ENCODE peak calls at places on chromosomes 16 and 17, in nine cellular contexts. One of them, this sample, is unnamed.

GRCh38 chr16:81945665-81946064 is 65.6 kb downstream of the SDR42E1 start:
- DNase-seq in GF-D8: no peak
- DNase-seq in CD8-positive, alpha-beta memory T cell: no peak
- DNase-seq in left colon: no peak
- DNase-seq in nephron progenitor cell: no peak
- DNase-seq in putamen: no peak
- DNase-seq in stimulated activated CD4-positive, alpha-beta T cell treated with anti-CD3 and anti-CD28 coated beads, Interleukin-2, amount 100 ng/mL, for 48 hours: no peak
- DNase-seq in cardiac fibroblast: no peak
- DNase-seq in thoracic aorta: no peak
- DNase-seq in this sample: no peak

GRCh38 chr16:77213542-77214108 is 14.4 kb downstream of the SYCE1L start:
- DNase-seq in GF-D8: no peak
- DNase-seq in CD8-positive, alpha-beta memory T cell: no peak
- DNase-seq in left colon: no peak
- DNase-seq in nephron progenitor cell: no peak
- DNase-seq in putamen: no peak
- DNase-seq in stimulated activated CD4-positive, alpha-beta T cell treated with anti-CD3 and anti-CD28 coated beads, Interleukin-2, amount 100 ng/mL, for 48 hours: no peak
- DNase-seq in cardiac fibroblast: peak
- DNase-seq in thoracic aorta: no peak
- DNase-seq in this sample: no peak

GRCh38 chr17:63573634-63574033 is 23.4 kb downstream of the DCAF7 start:
- DNase-seq in GF-D8: no peak
- DNase-seq in CD8-positive, alpha-beta memory T cell: no peak
- DNase-seq in left colon: no peak
- DNase-seq in nephron progenitor cell: no peak
- DNase-seq in putamen: no peak
- DNase-seq in stimulated activated CD4-positive, alpha-beta T cell treated with anti-CD3 and anti-CD28 coated beads, Interleukin-2, amount 100 ng/mL, for 48 hours: no peak
- DNase-seq in cardiac fibroblast: peak
- DNase-seq in thoracic aorta: no peak
- DNase-seq in this sample: peak

GRCh38 chr17:44002141-44002848 is 2.1 kb upstream of the NAGS start:
- DNase-seq in GF-D8: no peak
- DNase-seq in CD8-positive, alpha-beta memory T cell: no peak
- DNase-seq in left colon: no peak
- DNase-seq in nephron progenitor cell: no peak
- DNase-seq in putamen: no peak
- DNase-seq in stimulated activated CD4-positive, alpha-beta T cell treated with anti-CD3 and anti-CD28 coated beads, Interleukin-2, amount 100 ng/mL, for 48 hours: no peak
- DNase-seq in cardiac fibroblast: peak
- DNase-seq in thoracic aorta: no peak
- DNase-seq in this sample: no peak

GRCh38 chr16:55735120-55735781 is 79.5 kb downstream of the SLC6A2 start:
- DNase-seq in GF-D8: no peak
- DNase-seq in CD8-positive, alpha-beta memory T cell: no peak
- DNase-seq in left colon: no peak
- DNase-seq in nephron progenitor cell: no peak
- DNase-seq in putamen: no peak
- DNase-seq in stimulated activated CD4-positive, alpha-beta T cell treated with anti-CD3 and anti-CD28 coated beads, Interleukin-2, amount 100 ng/mL, for 48 hours: no peak
- DNase-seq in cardiac fibroblast: no peak
- DNase-seq in thoracic aorta: no peak
- DNase-seq in this sample: no peak

GRCh38 chr17:2331303-2331702 is 5.0 kb downstream of the TSR1 start:
- DNase-seq in GF-D8: no peak
- DNase-seq in CD8-positive, alpha-beta memory T cell: no peak
- DNase-seq in left colon: no peak
- DNase-seq in nephron progenitor cell: no peak
- DNase-seq in putamen: no peak
- DNase-seq in stimulated activated CD4-positive, alpha-beta T cell treated with anti-CD3 and anti-CD28 coated beads, Interleukin-2, amount 100 ng/mL, for 48 hours: no peak
- DNase-seq in cardiac fibroblast: no peak
- DNase-seq in thoracic aorta: no peak
- DNase-seq in this sample: no peak

GRCh38 chr17:77449908-77450741 is 309.4 kb downstream of the SEC14L1 start:
- DNase-seq in GF-D8: no peak
- DNase-seq in CD8-positive, alpha-beta memory T cell: no peak
- DNase-seq in left colon: peak
- DNase-seq in nephron progenitor cell: peak
- DNase-seq in putamen: peak
- DNase-seq in stimulated activated CD4-positive, alpha-beta T cell treated with anti-CD3 and anti-CD28 coated beads, Interleukin-2, amount 100 ng/mL, for 48 hours: no peak
- DNase-seq in cardiac fibroblast: peak
- DNase-seq in thoracic aorta: no peak
- DNase-seq in this sample: peak

GRCh38 chr16:19400709-19401108 is 17.0 kb upstream of the TMC5 start:
- DNase-seq in GF-D8: no peak
- DNase-seq in CD8-positive, alpha-beta memory T cell: no peak
- DNase-seq in left colon: no peak
- DNase-seq in nephron progenitor cell: no peak
- DNase-seq in putamen: no peak
- DNase-seq in stimulated activated CD4-positive, alpha-beta T cell treated with anti-CD3 and anti-CD28 coated beads, Interleukin-2, amount 100 ng/mL, for 48 hours: no peak
- DNase-seq in cardiac fibroblast: no peak
- DNase-seq in thoracic aorta: no peak
- DNase-seq in this sample: peak

GRCh38 chr17:57609125-57609877 is 135.8 kb downstream of the CCDC182 start:
- DNase-seq in GF-D8: no peak
- DNase-seq in CD8-positive, alpha-beta memory T cell: no peak
- DNase-seq in left colon: no peak
- DNase-seq in nephron progenitor cell: no peak
- DNase-seq in putamen: no peak
- DNase-seq in stimulated activated CD4-positive, alpha-beta T cell treated with anti-CD3 and anti-CD28 coated beads, Interleukin-2, amount 100 ng/mL, for 48 hours: no peak
- DNase-seq in cardiac fibroblast: no peak
- DNase-seq in thoracic aorta: no peak
- DNase-seq in this sample: no peak

GRCh38 chr17:49707246-49707607 is 537 bp downstream of the SLC35B1 start:
- DNase-seq in GF-D8: no peak
- DNase-seq in CD8-positive, alpha-beta memory T cell: peak
- DNase-seq in left colon: no peak
- DNase-seq in nephron progenitor cell: peak
- DNase-seq in putamen: no peak
- DNase-seq in stimulated activated CD4-positive, alpha-beta T cell treated with anti-CD3 and anti-CD28 coated beads, Interleukin-2, amount 100 ng/mL, for 48 hours: peak
- DNase-seq in cardiac fibroblast: peak
- DNase-seq in thoracic aorta: no peak
- DNase-seq in this sample: no peak

GRCh38 chr17:10622610-10623485 is 34.3 kb downstream of the MYH3 start:
- DNase-seq in GF-D8: no peak
- DNase-seq in CD8-positive, alpha-beta memory T cell: no peak
- DNase-seq in left colon: no peak
- DNase-seq in nephron progenitor cell: no peak
- DNase-seq in putamen: no peak
- DNase-seq in stimulated activated CD4-positive, alpha-beta T cell treated with anti-CD3 and anti-CD28 coated beads, Interleukin-2, amount 100 ng/mL, for 48 hours: no peak
- DNase-seq in cardiac fibroblast: no peak
- DNase-seq in thoracic aorta: no peak
- DNase-seq in this sample: no peak

GRCh38 chr16:3457434-3458252 is 14.2 kb downstream of the NAA60 start:
- DNase-seq in GF-D8: peak
- DNase-seq in CD8-positive, alpha-beta memory T cell: peak
- DNase-seq in left colon: peak
- DNase-seq in nephron progenitor cell: peak
- DNase-seq in putamen: peak
- DNase-seq in stimulated activated CD4-positive, alpha-beta T cell treated with anti-CD3 and anti-CD28 coated beads, Interleukin-2, amount 100 ng/mL, for 48 hours: peak
- DNase-seq in cardiac fibroblast: peak
- DNase-seq in thoracic aorta: peak
- DNase-seq in this sample: peak

GRCh38 chr17:11240041-11240801 is 792 bp upstream of the SHISA6 start:
- DNase-seq in GF-D8: no peak
- DNase-seq in CD8-positive, alpha-beta memory T cell: no peak
- DNase-seq in left colon: no peak
- DNase-seq in nephron progenitor cell: peak
- DNase-seq in putamen: no peak
- DNase-seq in stimulated activated CD4-positive, alpha-beta T cell treated with anti-CD3 and anti-CD28 coated beads, Interleukin-2, amount 100 ng/mL, for 48 hours: no peak
- DNase-seq in cardiac fibroblast: no peak
- DNase-seq in thoracic aorta: no peak
- DNase-seq in this sample: no peak

GRCh38 chr17:81161536-81161935 is 3.8 kb upstream of the PVALEF start:
- DNase-seq in GF-D8: no peak
- DNase-seq in CD8-positive, alpha-beta memory T cell: no peak
- DNase-seq in left colon: no peak
- DNase-seq in nephron progenitor cell: no peak
- DNase-seq in putamen: no peak
- DNase-seq in stimulated activated CD4-positive, alpha-beta T cell treated with anti-CD3 and anti-CD28 coated beads, Interleukin-2, amount 100 ng/mL, for 48 hours: no peak
- DNase-seq in cardiac fibroblast: no peak
- DNase-seq in thoracic aorta: no peak
- DNase-seq in this sample: no peak

GRCh38 chr17:81608082-81608481 is 28.8 kb downstream of the NPLOC4 start:
- DNase-seq in GF-D8: no peak
- DNase-seq in CD8-positive, alpha-beta memory T cell: no peak
- DNase-seq in left colon: no peak
- DNase-seq in nephron progenitor cell: no peak
- DNase-seq in putamen: no peak
- DNase-seq in stimulated activated CD4-positive, alpha-beta T cell treated with anti-CD3 and anti-CD28 coated beads, Interleukin-2, amount 100 ng/mL, for 48 hours: no peak
- DNase-seq in cardiac fibroblast: no peak
- DNase-seq in thoracic aorta: no peak
- DNase-seq in this sample: no peak

GRCh38 chr16:729768-730665 is 3.1 kb downstream of the HAGHL start:
- DNase-seq in GF-D8: no peak
- DNase-seq in CD8-positive, alpha-beta memory T cell: no peak
- DNase-seq in left colon: peak
- DNase-seq in nephron progenitor cell: no peak
- DNase-seq in putamen: no peak
- DNase-seq in stimulated activated CD4-positive, alpha-beta T cell treated with anti-CD3 and anti-CD28 coated beads, Interleukin-2, amount 100 ng/mL, for 48 hours: no peak
- DNase-seq in cardiac fibroblast: no peak
- DNase-seq in thoracic aorta: no peak
- DNase-seq in this sample: no peak

GRCh38 chr17:57523926-57524634 is 221.0 kb downstream of the CCDC182 start:
- DNase-seq in GF-D8: no peak
- DNase-seq in CD8-positive, alpha-beta memory T cell: no peak
- DNase-seq in left colon: no peak
- DNase-seq in nephron progenitor cell: no peak
- DNase-seq in putamen: no peak
- DNase-seq in stimulated activated CD4-positive, alpha-beta T cell treated with anti-CD3 and anti-CD28 coated beads, Interleukin-2, amount 100 ng/mL, for 48 hours: no peak
- DNase-seq in cardiac fibroblast: peak
- DNase-seq in thoracic aorta: peak
- DNase-seq in this sample: peak

GRCh38 chr16:84913315-84913714 is 93.5 kb downstream of the CRISPLD2 start:
- DNase-seq in GF-D8: peak
- DNase-seq in CD8-positive, alpha-beta memory T cell: no peak
- DNase-seq in left colon: peak
- DNase-seq in nephron progenitor cell: no peak
- DNase-seq in putamen: no peak
- DNase-seq in stimulated activated CD4-positive, alpha-beta T cell treated with anti-CD3 and anti-CD28 coated beads, Interleukin-2, amount 100 ng/mL, for 48 hours: no peak
- DNase-seq in cardiac fibroblast: no peak
- DNase-seq in thoracic aorta: no peak
- DNase-seq in this sample: no peak

GRCh38 chr17:74190154-74190553 is 13.3 kb upstream of the RPL38 start:
- DNase-seq in GF-D8: no peak
- DNase-seq in CD8-positive, alpha-beta memory T cell: no peak
- DNase-seq in left colon: no peak
- DNase-seq in nephron progenitor cell: no peak
- DNase-seq in putamen: peak
- DNase-seq in stimulated activated CD4-positive, alpha-beta T cell treated with anti-CD3 and anti-CD28 coated beads, Interleukin-2, amount 100 ng/mL, for 48 hours: no peak
- DNase-seq in cardiac fibroblast: peak
- DNase-seq in thoracic aorta: no peak
- DNase-seq in this sample: peak

GRCh38 chr16:54361813-54362212 is 75.2 kb upstream of the IRX3 start:
- DNase-seq in GF-D8: no peak
- DNase-seq in CD8-positive, alpha-beta memory T cell: no peak
- DNase-seq in left colon: no peak
- DNase-seq in nephron progenitor cell: no peak
- DNase-seq in putamen: no peak
- DNase-seq in stimulated activated CD4-positive, alpha-beta T cell treated with anti-CD3 and anti-CD28 coated beads, Interleukin-2, amount 100 ng/mL, for 48 hours: no peak
- DNase-seq in cardiac fibroblast: no peak
- DNase-seq in thoracic aorta: no peak
- DNase-seq in this sample: no peak

GRCh38 chr17:6070280-6070894 is at the start of gene WSCD1:
- DNase-seq in GF-D8: no peak
- DNase-seq in CD8-positive, alpha-beta memory T cell: no peak
- DNase-seq in left colon: no peak
- DNase-seq in nephron progenitor cell: peak
- DNase-seq in putamen: peak
- DNase-seq in stimulated activated CD4-positive, alpha-beta T cell treated with anti-CD3 and anti-CD28 coated beads, Interleukin-2, amount 100 ng/mL, for 48 hours: no peak
- DNase-seq in cardiac fibroblast: no peak
- DNase-seq in thoracic aorta: no peak
- DNase-seq in this sample: no peak

GRCh38 chr17:4053596-4053995 is 89.2 kb downstream of the ZZEF1 start:
- DNase-seq in GF-D8: no peak
- DNase-seq in CD8-positive, alpha-beta memory T cell: no peak
- DNase-seq in left colon: no peak
- DNase-seq in nephron progenitor cell: no peak
- DNase-seq in putamen: no peak
- DNase-seq in stimulated activated CD4-positive, alpha-beta T cell treated with anti-CD3 and anti-CD28 coated beads, Interleukin-2, amount 100 ng/mL, for 48 hours: no peak
- DNase-seq in cardiac fibroblast: no peak
- DNase-seq in thoracic aorta: no peak
- DNase-seq in this sample: no peak

GRCh38 chr17:4498461-4499397 is at the start of gene SPNS2:
- DNase-seq in GF-D8: no peak
- DNase-seq in CD8-positive, alpha-beta memory T cell: peak
- DNase-seq in left colon: no peak
- DNase-seq in nephron progenitor cell: peak
- DNase-seq in putamen: peak
- DNase-seq in stimulated activated CD4-positive, alpha-beta T cell treated with anti-CD3 and anti-CD28 coated beads, Interleukin-2, amount 100 ng/mL, for 48 hours: peak
- DNase-seq in cardiac fibroblast: peak
- DNase-seq in thoracic aorta: no peak
- DNase-seq in this sample: peak

GRCh38 chr16:78122774-78123315 is 23.4 kb downstream of the WWOX start:
- DNase-seq in GF-D8: peak
- DNase-seq in CD8-positive, alpha-beta memory T cell: no peak
- DNase-seq in left colon: no peak
- DNase-seq in nephron progenitor cell: no peak
- DNase-seq in putamen: peak
- DNase-seq in stimulated activated CD4-positive, alpha-beta T cell treated with anti-CD3 and anti-CD28 coated beads, Interleukin-2, amount 100 ng/mL, for 48 hours: no peak
- DNase-seq in cardiac fibroblast: peak
- DNase-seq in thoracic aorta: no peak
- DNase-seq in this sample: peak

GRCh38 chr16:8577678-8578304 is 12.5 kb downstream of the TMEM114 start:
- DNase-seq in GF-D8: no peak
- DNase-seq in CD8-positive, alpha-beta memory T cell: no peak
- DNase-seq in left colon: no peak
- DNase-seq in nephron progenitor cell: no peak
- DNase-seq in putamen: no peak
- DNase-seq in stimulated activated CD4-positive, alpha-beta T cell treated with anti-CD3 and anti-CD28 coated beads, Interleukin-2, amount 100 ng/mL, for 48 hours: no peak
- DNase-seq in cardiac fibroblast: no peak
- DNase-seq in thoracic aorta: no peak
- DNase-seq in this sample: no peak

GRCh38 chr17:38746004-38746892 is 1.9 kb downstream of the PCGF2 start:
- DNase-seq in GF-D8: no peak
- DNase-seq in CD8-positive, alpha-beta memory T cell: no peak
- DNase-seq in left colon: peak
- DNase-seq in nephron progenitor cell: no peak
- DNase-seq in putamen: no peak
- DNase-seq in stimulated activated CD4-positive, alpha-beta T cell treated with anti-CD3 and anti-CD28 coated beads, Interleukin-2, amount 100 ng/mL, for 48 hours: no peak
- DNase-seq in cardiac fibroblast: no peak
- DNase-seq in thoracic aorta: no peak
- DNase-seq in this sample: no peak

This sample was measured in SJCRH30.